ENCODE peak calls at places on chromosome 17, in four cellular contexts. One of them, this sample, is unnamed.

GRCh38 chr17:61218438-61218837 is 181.2 kb upstream of the TBX2 start:
- DNase-seq in right cardiac atrium: no peak
- DNase-seq in stomach: no peak
- DNase-seq in HFFc6: peak; percentile 75
- DNase-seq in this sample: no peak

GRCh38 chr17:7644768-7645167 is 6.0 kb upstream of the ATP1B2 start:
- DNase-seq in HFFc6: no peak
- DNase-seq in stomach: no peak
- DNase-seq in right cardiac atrium: no peak
- DNase-seq in this sample: no peak

GRCh38 chr17:27259356-27259755 is 34.6 kb upstream of the WSB1 start:
- DNase-seq in right cardiac atrium: no peak
- DNase-seq in stomach: no peak
- DNase-seq in HFFc6: no peak
- DNase-seq in this sample: no peak

GRCh38 chr17:67830440-67830839 is 5.1 kb downstream of the BPTF start:
- DNase-seq in HFFc6: no peak
- DNase-seq in stomach: no peak
- DNase-seq in right cardiac atrium: no peak
- DNase-seq in this sample: no peak

GRCh38 chr17:75069783-75070182 is 18.0 kb upstream of the SLC16A5 start:
- DNase-seq in right cardiac atrium: no peak
- DNase-seq in HFFc6: peak; percentile 55
- DNase-seq in stomach: peak; percentile 43
- DNase-seq in this sample: peak; percentile 31

GRCh38 chr17:73953206-73954033 is 250.1 kb upstream of the RPL38 start:
- DNase-seq in right cardiac atrium: no peak
- DNase-seq in HFFc6: no peak
- DNase-seq in stomach: no peak
- DNase-seq in this sample: no peak

GRCh38 chr17:40936437-40936971 is 942 bp downstream of the KRT23 start:
- DNase-seq in right cardiac atrium: no peak
- DNase-seq in HFFc6: no peak
- DNase-seq in stomach: no peak
- DNase-seq in this sample: peak; percentile 36

GRCh38 chr17:6753006-6753445 is 2.8 kb upstream of the XAF1 start:
- DNase-seq in HFFc6: peak; percentile 58
- DNase-seq in right cardiac atrium: peak; percentile 71
- DNase-seq in stomach: no peak
- DNase-seq in this sample: no peak

GRCh38 chr17:61416540-61417363 is 17.1 kb downstream of the TBX2 start:
- DNase-seq in right cardiac atrium: peak; percentile 94
- DNase-seq in HFFc6: peak; percentile 87
- DNase-seq in stomach: peak; percentile 74
- DNase-seq in this sample: peak; percentile 77

GRCh38 chr17:27929990-27930389 is 36.8 kb upstream of the LYRM9 start:
- DNase-seq in stomach: no peak
- DNase-seq in right cardiac atrium: no peak
- DNase-seq in HFFc6: no peak
- DNase-seq in this sample: no peak

GRCh38 chr17:75364078-75364477 is 41.4 kb downstream of the GRB2 start:
- DNase-seq in right cardiac atrium: no peak
- DNase-seq in HFFc6: peak; percentile 86
- DNase-seq in stomach: no peak
- DNase-seq in this sample: no peak

GRCh38 chr17:59377410-59377809 is 46.0 kb downstream of the YPEL2 start:
- DNase-seq in right cardiac atrium: no peak
- DNase-seq in HFFc6: no peak
- DNase-seq in stomach: no peak
- DNase-seq in this sample: no peak

GRCh38 chr17:80065478-80066170 is 29.2 kb downstream of the CCDC40 start:
- DNase-seq in right cardiac atrium: no peak
- DNase-seq in stomach: no peak
- DNase-seq in HFFc6: no peak
- DNase-seq in this sample: no peak

GRCh38 chr17:19456016-19456927 is 45.2 kb downstream of the RNF112 start:
- DNase-seq in stomach: no peak
- DNase-seq in HFFc6: no peak
- DNase-seq in right cardiac atrium: no peak
- DNase-seq in this sample: no peak

GRCh38 chr17:73933871-73934270 is 269.6 kb upstream of the RPL38 start:
- DNase-seq in HFFc6: no peak
- DNase-seq in stomach: no peak
- DNase-seq in right cardiac atrium: no peak
- DNase-seq in this sample: no peak

GRCh38 chr17:34841467-34841866 is 119.8 kb downstream of the CCT6B start:
- DNase-seq in right cardiac atrium: no peak
- DNase-seq in HFFc6: no peak
- DNase-seq in stomach: no peak
- DNase-seq in this sample: no peak

GRCh38 chr17:40179923-40180659 is 2.8 kb downstream of the RAPGEFL1 start:
- DNase-seq in stomach: no peak
- DNase-seq in right cardiac atrium: no peak
- DNase-seq in HFFc6: peak; percentile 44
- DNase-seq in this sample: no peak

GRCh38 chr17:17741346-17742023 is 60.2 kb downstream of the RAI1 start:
- DNase-seq in stomach: no peak
- DNase-seq in HFFc6: peak; percentile 42
- DNase-seq in right cardiac atrium: no peak
- DNase-seq in this sample: peak; percentile 67

GRCh38 chr17:18026408-18026776 is 12.6 kb downstream of the ATPAF2 start:
- DNase-seq in right cardiac atrium: peak; percentile 38
- DNase-seq in HFFc6: peak; percentile 93
- DNase-seq in stomach: no peak
- DNase-seq in this sample: no peak